ENCODE peak calls at places on chromosomes 4 and X, in six cellular contexts. U is IMR-90, K is mesendoderm, V is mesenchymal stem cell, R is neuronal stem cell, Q is H1. B is an unnamed sample.

GRCh38 chrX:72604705-72605104 is 32.1 kb upstream of the HDAC8 start:
- DNase-seq in U (no peak), K (no peak), V (no peak), R (no peak), Q (no peak), B (no peak)

GRCh38 chr4:188178806-188179205 is 39.6 kb downstream of the TRIML1 start:
- DNase-seq in U (no peak), K (no peak), V (no peak), R (no peak), Q (no peak), B (no peak)

GRCh38 chrX:97563531-97564133 is 679.9 kb downstream of the RPA4 start:
- DNase-seq in U (peak), K (no peak), V (peak), R (no peak), Q (no peak), B (no peak)

GRCh38 chr4:185773419-185773818 is 38.6 kb downstream of the SORBS2 start:
- DNase-seq in U (no peak), K (peak), V (no peak), R (no peak), Q (no peak), B (no peak)

GRCh38 chr4:137083571-137083970 is 448.7 kb downstream of the PCDH18 start:
- DNase-seq in U (peak), K (no peak), V (peak), R (no peak), Q (no peak), B (no peak)

GRCh38 chrX:10377427-10377826 is 220.7 kb downstream of the CLCN4 start:
- DNase-seq in U (no peak), K (no peak), V (no peak), R (no peak), Q (no peak), B (no peak)

GRCh38 chr4:82473621-82474164 is 43.3 kb downstream of the ENOPH1 start:
- DNase-seq in U (no peak), K (no peak), V (no peak), R (no peak), Q (no peak), B (no peak)

GRCh38 chr4:41394362-41394960 is 137.7 kb downstream of the UCHL1 start:
- DNase-seq in U (no peak), K (no peak), V (no peak), R (no peak), Q (no peak), B (no peak)

GRCh38 chrX:39149761-39150160 is 348.5 kb downstream of the MID1IP1 start:
- DNase-seq in U (peak), K (peak), V (peak), R (peak), Q (no peak), B (peak)

GRCh38 chr4:97349468-97350186 is 793.6 kb downstream of the STPG2 start:
- DNase-seq in U (no peak), K (no peak), V (no peak), R (no peak), Q (no peak), B (no peak)

GRCh38 chr4:1489639-1489995 is 83.4 kb upstream of the NKX1-1 start:
- DNase-seq in U (no peak), K (no peak), V (no peak), R (no peak), Q (no peak), B (no peak)

GRCh38 chrX:39491548-39492297 is 606.0 kb downstream of the BCOR start:
- DNase-seq in U (no peak), K (no peak), V (no peak), R (no peak), Q (no peak), B (peak)

GRCh38 chr4:4347585-4347984 is 39.3 kb upstream of the NSG1 start:
- DNase-seq in U (no peak), K (peak), V (no peak), R (no peak), Q (no peak), B (no peak)

GRCh38 chrX:63754860-63755579 is 30.0 kb downstream of the ARHGEF9 start:
- DNase-seq in U (peak), K (peak), V (peak), R (peak), Q (peak), B (peak)

GRCh38 chr4:85486425-85487101 is 11.6 kb downstream of the ARHGAP24 start:
- DNase-seq in U (no peak), K (peak), V (peak), R (no peak), Q (no peak), B (peak)

GRCh38 chr4:164446516-164446915 is 307.4 kb upstream of the SMIM31 start:
- DNase-seq in U (peak), K (no peak), V (peak), R (no peak), Q (no peak), B (no peak)

GRCh38 chr4:150501983-150502382 is 80.0 kb upstream of the MAB21L2 start:
- DNase-seq in U (peak), K (no peak), V (no peak), R (no peak), Q (no peak), B (no peak)

GRCh38 chr4:127209580-127210095 is 423.1 kb upstream of the INTU start:
- DNase-seq in U (no peak), K (peak), V (peak), R (no peak), Q (no peak), B (no peak)

GRCh38 chr4:124722069-124722468 is 9.5 kb upstream of the ANKRD50 start:
- DNase-seq in U (peak), K (no peak), V (peak), R (no peak), Q (no peak), B (no peak)

GRCh38 chr4:1018147-1019020 is 7.0 kb downstream of the FGFRL1 start:
- DNase-seq in U (no peak), K (no peak), V (no peak), R (no peak), Q (no peak), B (no peak)

GRCh38 chr4:159103406-159104131 is 690 bp downstream of the RAPGEF2 start:
- DNase-seq in U (peak), K (peak), V (peak), R (peak), Q (no peak), B (peak)

GRCh38 chr4:83905952-83906351 is 370.0 kb downstream of the GPAT3 start:
- DNase-seq in U (no peak), K (peak), V (no peak), R (peak), Q (no peak), B (peak)

GRCh38 chr4:158302076-158302866 is 92.0 kb downstream of the TMEM144 start:
- DNase-seq in U (peak), K (peak), V (no peak), R (no peak), Q (no peak), B (peak)

GRCh38 chrX:45142185-45142584 is 58.5 kb downstream of the DIPK2B start:
- DNase-seq in U (no peak), K (no peak), V (no peak), R (no peak), Q (no peak), B (no peak)

GRCh38 chrX:77572322-77572721 is 125.1 kb downstream of the FGF16 start:
- DNase-seq in U (peak), K (no peak), V (no peak), R (no peak), Q (no peak), B (no peak)

GRCh38 chr4:163548481-163549243 is 54.2 kb downstream of the TMA16 start:
- DNase-seq in U (peak), K (peak), V (peak), R (peak), Q (no peak), B (peak)

GRCh38 chr4:6905501-6905900 is 4.1 kb upstream of the TBC1D14 start:
- DNase-seq in U (no peak), K (no peak), V (no peak), R (no peak), Q (no peak), B (no peak)

GRCh38 chrX:41192880-41193279 is 107.6 kb downstream of the USP9X start:
- DNase-seq in U (no peak), K (no peak), V (no peak), R (no peak), Q (no peak), B (no peak)

GRCh38 chrX:12210921-12211320 is 72.6 kb downstream of the FRMPD4 start:
- DNase-seq in U (peak), K (no peak), V (peak), R (no peak), Q (no peak), B (no peak)

GRCh38 chr4:2432991-2433530 is 14.3 kb downstream of the CFAP99 start:
- DNase-seq in U (peak), K (peak), V (peak), R (no peak), Q (no peak), B (no peak)

GRCh38 chr4:1152284-1152683 is 20.1 kb downstream of the SPON2 start:
- DNase-seq in U (no peak), K (no peak), V (no peak), R (no peak), Q (no peak), B (no peak)

DNA sequence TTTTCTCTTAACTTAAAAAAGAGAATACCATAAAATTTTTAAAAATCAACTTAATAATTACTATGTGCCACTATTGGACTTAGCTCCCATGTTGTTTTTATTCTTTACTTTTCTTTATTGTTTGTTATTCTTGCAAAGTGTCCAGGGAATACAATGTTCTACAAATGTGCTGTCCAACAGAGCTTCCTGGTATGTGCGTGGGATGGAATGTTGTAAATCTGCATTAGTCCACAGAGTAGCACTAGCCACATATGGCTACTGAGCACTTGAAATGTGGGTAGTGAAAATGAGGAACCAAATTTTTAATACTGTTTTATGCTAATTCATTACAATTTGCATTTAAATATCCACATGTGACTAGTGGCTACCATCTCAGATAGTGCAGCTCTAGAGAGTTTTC is 14.3 kb upstream of the CORIN start:
- DNase-seq in U (peak), K (no peak), V (peak), R (no peak), Q (no peak), B (no peak)
- H3K4me3 ChIP-seq in U (no peak), K (no peak), V (no peak), R (no peak), Q (no peak), B (no peak)

DNA sequence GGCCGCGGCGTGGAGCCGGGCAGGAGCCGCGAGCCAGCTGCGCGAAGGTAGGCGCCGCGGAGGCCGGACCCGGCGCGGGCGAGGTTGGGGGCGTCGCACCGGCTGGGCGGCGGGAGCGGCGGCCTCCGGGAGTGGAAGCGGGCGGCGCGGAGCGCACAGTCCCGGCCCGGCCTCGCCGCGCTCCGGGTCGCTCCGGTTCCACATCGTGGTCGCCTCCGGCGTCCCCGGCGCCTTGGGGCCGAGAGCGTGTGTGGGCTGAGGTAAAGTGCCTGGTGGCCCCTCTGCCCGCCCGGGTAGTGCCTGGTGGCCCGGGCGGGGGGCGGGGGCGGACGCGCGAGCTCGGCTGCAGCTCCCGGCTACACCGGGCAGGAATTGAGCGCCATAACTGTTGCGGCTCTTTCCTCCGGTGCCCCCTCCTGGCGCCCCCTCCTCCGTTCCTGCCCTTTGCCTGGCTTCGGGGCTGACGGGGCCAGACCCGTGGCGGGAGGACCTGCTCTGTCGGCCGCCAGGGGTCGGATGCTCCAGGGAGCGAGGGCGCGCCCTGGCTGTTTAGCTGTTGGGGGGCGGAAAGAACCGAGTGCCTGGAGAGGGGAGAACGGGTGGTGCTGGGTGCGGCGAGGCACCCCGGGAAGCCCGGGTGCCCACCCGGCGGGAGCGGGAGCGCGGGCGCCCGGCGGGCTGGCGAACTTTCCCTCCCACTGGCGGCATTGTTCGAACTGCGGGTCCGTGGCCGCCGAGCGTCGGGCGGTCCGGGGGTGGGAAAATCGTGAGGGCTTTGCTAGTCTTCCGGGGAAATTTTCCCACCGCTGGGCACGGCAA is 661 bp downstream of the JADE3 start:
- DNase-seq in U (peak), K (peak), V (peak), R (peak), Q (no peak), B (peak)
- H2BK120ac ChIP-seq in U (no peak), K (no peak), V (no peak), R (no peak), Q (no peak), B (peak)

DNA sequence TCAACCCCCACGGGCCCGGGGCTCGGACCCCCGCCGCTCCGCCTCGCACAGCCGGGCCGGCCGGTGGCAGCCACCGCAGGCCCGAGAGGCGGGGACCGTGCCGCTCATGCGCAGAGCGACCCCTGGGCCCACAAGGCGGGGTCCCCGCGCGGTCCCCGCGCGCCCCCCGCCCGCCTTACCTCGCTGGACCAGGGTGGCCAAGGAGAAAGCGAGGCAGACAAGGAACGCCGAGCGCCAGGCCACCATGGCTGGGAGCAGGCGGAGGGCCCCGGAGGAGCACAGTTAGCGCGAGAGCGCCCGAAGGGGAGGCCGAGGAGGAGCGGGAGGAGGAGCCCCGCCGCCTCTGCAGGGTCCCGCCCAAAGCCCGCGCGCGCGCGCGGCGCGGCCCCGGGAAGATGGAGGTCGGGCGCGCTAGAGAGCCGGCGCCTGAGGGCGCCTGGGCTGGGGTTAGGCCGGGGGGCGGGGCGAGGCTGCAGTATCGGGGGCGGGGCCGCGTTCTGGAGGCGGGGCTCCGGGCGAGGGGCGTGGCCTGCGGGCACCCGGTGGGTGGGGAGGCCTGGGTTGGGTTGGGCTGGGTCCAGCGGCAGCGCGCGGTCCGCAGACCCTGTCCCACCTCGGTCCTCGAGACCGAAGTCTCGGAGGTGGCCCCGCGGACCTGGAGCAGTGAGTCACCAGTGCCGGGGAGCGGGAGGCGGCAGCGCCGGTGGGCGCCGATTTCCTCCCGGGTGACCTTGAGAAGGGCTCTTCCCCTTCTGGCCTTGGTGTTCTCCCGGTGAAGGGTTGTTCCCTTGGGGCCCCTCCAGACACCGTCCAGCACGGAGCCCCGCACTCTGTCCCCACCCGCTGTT is at the start of gene CD99L2:
- DNase-seq in U (peak), K (peak), V (peak), R (peak), Q (peak), B (peak)
- H3K4ac ChIP-seq in U (peak), K (peak), V (no peak), R (no peak), Q (peak), B (no peak)

GRCh38 chrX:48022100-48022499 is 15.3 kb downstream of the SPACA5 start:
- DNase-seq in U (no peak), K (no peak), V (no peak), R (no peak), Q (no peak), B (no peak)
- H3K4me3 ChIP-seq in U (no peak), K (no peak), V (no peak), R (no peak), Q (no peak), B (no peak)

GRCh38 chrX:13759152-13759718 is 24.7 kb downstream of the OFD1 start:
- DNase-seq in U (no peak), K (no peak), V (no peak), R (no peak), Q (no peak), B (no peak)
- H2BK120ac ChIP-seq in U (no peak), K (no peak), V (no peak), R (no peak), Q (no peak), B (no peak)

DNA sequence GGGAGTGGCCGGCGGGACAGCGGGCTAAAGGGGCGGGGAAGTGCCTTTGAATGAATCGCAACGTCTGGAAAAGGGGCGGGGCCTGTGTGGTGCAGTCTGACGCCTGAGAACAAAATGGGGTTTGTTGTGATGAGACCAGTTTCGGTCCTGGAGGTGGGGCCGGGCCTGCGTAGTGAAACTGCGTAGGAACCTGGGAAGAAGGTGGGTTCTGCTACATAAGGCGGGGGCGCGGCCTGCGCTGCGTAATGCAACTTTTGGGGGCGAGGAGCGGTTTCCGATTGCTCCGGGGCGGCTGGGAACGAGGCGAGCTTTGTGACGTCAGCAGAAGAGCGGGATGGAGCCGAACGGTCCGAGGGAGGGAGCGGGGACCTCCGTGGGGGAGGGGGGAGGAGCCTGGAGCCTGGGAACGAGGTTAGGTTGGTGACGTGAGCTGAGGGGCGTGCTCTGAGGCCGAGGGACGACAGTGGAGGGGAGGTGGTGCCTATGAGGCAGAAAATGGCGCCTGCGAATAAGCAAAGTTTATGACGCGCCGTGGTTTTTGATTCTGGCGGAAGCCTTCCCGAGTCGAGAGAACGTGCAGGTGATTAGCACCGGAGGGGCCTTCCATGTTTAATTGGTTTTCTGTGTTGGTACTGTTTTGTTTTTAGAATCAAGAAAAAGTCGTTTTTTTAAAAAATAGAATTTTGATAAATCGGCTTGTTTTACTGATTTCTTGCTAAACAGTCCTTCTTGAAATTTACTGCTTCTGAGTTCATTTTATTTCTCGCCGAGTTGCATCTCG is 714 bp downstream of the USP11 start:
- DNase-seq in U (peak), K (peak), V (peak), R (peak), Q (peak), B (peak)
- H3K4ac ChIP-seq in U (peak), K (peak), V (no peak), R (no peak), Q (no peak), B (peak)